ENCODE peak calls at places on chromosome 6, in six cellular contexts. L is iPS DF 6.9; E is HFFc6; I is GM23338; Q is stimulated activated CD8-positive, alpha-beta memory T cell treated with anti-CD3 and anti-CD28 coated beads, Interleukin-7, amount 100 ng/mL, for 1 hour; M is kidney tubule cell. F is an unnamed sample.

GRCh38 chr6:155142902-155143609 is 120.8 kb upstream of the CLDN20 start:
- DNase-seq in I (peak; percentile 53), Q (no peak), L (no peak), M (no peak), E (no peak), F (no peak)

GRCh38 chr6:116404706-116405105 is 34.0 kb downstream of the DSE start:
- DNase-seq in L (no peak), Q (no peak), E (no peak), M (no peak), I (no peak), F (peak; percentile 66)

GRCh38 chr6:40391086-40391485 is 196.1 kb downstream of the LRFN2 start:
- DNase-seq in E (no peak), Q (no peak), L (no peak), M (no peak), I (no peak), F (no peak)

GRCh38 chr6:157669747-157670216 is 153.3 kb upstream of the SNX9 start:
- DNase-seq in I (peak; percentile 70), L (peak; percentile 31), Q (no peak), E (peak; percentile 66), M (peak; percentile 32), F (peak; percentile 83)

GRCh38 chr6:158996863-158997262 is 3.1 kb downstream of the RSPH3 start:
- DNase-seq in L (no peak), E (no peak), I (no peak), Q (no peak), M (no peak), F (no peak)

GRCh38 chr6:26420607-26421235 is 18.6 kb downstream of the BTN3A1 start:
- DNase-seq in E (peak; percentile 55), I (peak; percentile 81), L (no peak), Q (no peak), M (peak; percentile 52), F (peak; percentile 46)

GRCh38 chr6:13044390-13044789 is 283.9 kb downstream of the TBC1D7 start:
- DNase-seq in L (peak; percentile 11), E (no peak), M (peak; percentile 90), Q (no peak), I (peak; percentile 55), F (peak; percentile 62)

GRCh38 chr6:137919837-137920304 is 52.8 kb downstream of the TNFAIP3 start:
- DNase-seq in L (no peak), Q (no peak), E (no peak), M (no peak), I (no peak), F (no peak)

GRCh38 chr6:139480356-139480833 is 105.9 kb upstream of the CITED2 start:
- DNase-seq in L (no peak), I (no peak), E (no peak), Q (no peak), M (no peak), F (peak; percentile 26)

GRCh38 chr6:129015721-129016120 is 132.8 kb downstream of the LAMA2 start:
- DNase-seq in L (no peak), M (no peak), E (no peak), I (no peak), Q (no peak), F (peak; percentile 3)

GRCh38 chr6:25138697-25139051 is 140.5 kb upstream of the CARMIL1 start:
- DNase-seq in M (peak; percentile 3), Q (no peak), I (no peak), E (peak; percentile 13), L (no peak), F (no peak)

GRCh38 chr6:41705996-41706835 is 29.2 kb downstream of the TFEB start:
- DNase-seq in E (peak; percentile 70), I (peak; percentile 84), M (peak; percentile 86), Q (peak; percentile 30), L (peak; percentile 57), F (peak; percentile 74)

GRCh38 chr6:154637392-154637791 is 95.8 kb upstream of the SCAF8 start:
- DNase-seq in L (no peak), M (no peak), I (no peak), E (no peak), Q (no peak), F (no peak)

GRCh38 chr6:157268835-157269234 is 54.5 kb downstream of the TMEM242 start:
- DNase-seq in Q (no peak), E (no peak), M (no peak), I (no peak), L (no peak), F (no peak)

GRCh38 chr6:6851059-6851658 is 256.6 kb upstream of the RREB1 start:
- DNase-seq in L (no peak), E (peak; percentile 96), I (no peak), M (peak; percentile 97), Q (no peak), F (peak; percentile 94)

GRCh38 chr6:24458134-24458533 is 31.2 kb downstream of the GPLD1 start:
- DNase-seq in L (no peak), Q (no peak), E (no peak), M (no peak), I (no peak), F (no peak)